ENCODE peak calls at places on chromosomes 12 and 14, in four cellular contexts. B, J, H and C are unnamed samples.
A peak's percentile ranks its signal among the peaks of the same experiment; 100 is the strongest.

GRCh38 chr12:47078733-47079364 is 572 bp upstream of the PCED1B start:
- DNase-seq in B (peak; percentile 37), J (no peak), H (peak; percentile 49), C (no peak)

GRCh38 chr12:77553976-77554619 is 276.6 kb upstream of the NAV3 start:
- DNase-seq in B (no peak), J (no peak), H (no peak), C (no peak)

GRCh38 chr14:52094871-52095270 is 26.0 kb upstream of the NID2 start:
- DNase-seq in B (no peak), J (no peak), H (no peak), C (no peak)

GRCh38 chr12:123546281-123546680 is 12.8 kb upstream of the RILPL1 start:
- DNase-seq in B (peak; percentile 40), J (no peak), H (no peak), C (peak; percentile 72)

GRCh38 chr14:54610051-54610977 is 43.4 kb downstream of the SAMD4A start:
- DNase-seq in B (peak; percentile 75), J (no peak), H (no peak), C (no peak)

GRCh38 chr12:97944576-97944975 is 482.0 kb downstream of the RMST start:
- DNase-seq in B (no peak), J (no peak), H (no peak), C (peak; percentile 78)

GRCh38 chr12:3842517-3842916 is 30.7 kb downstream of the PARP11 start:
- DNase-seq in B (no peak), J (no peak), H (no peak), C (no peak)

GRCh38 chr12:114976959-114977358 is 293.0 kb upstream of the TBX3 start:
- DNase-seq in B (peak; percentile 88), J (no peak), H (no peak), C (peak; percentile 43)

GRCh38 chr14:105748204-105748578 is 221.8 kb downstream of the TMEM121 start:
- DNase-seq in B (no peak), J (no peak), H (no peak), C (no peak)

GRCh38 chr12:53062977-53063707 is 13.3 kb downstream of the TNS2 start:
- DNase-seq in B (no peak), J (no peak), H (no peak), C (no peak)

GRCh38 chr12:26890784-26891183 is 47.0 kb downstream of the INTS13 start:
- DNase-seq in B (no peak), J (no peak), H (no peak), C (no peak)

GRCh38 chr12:84738481-84738972 is 174.1 kb downstream of the SLC6A15 start:
- DNase-seq in B (peak; percentile 43), J (no peak), H (no peak), C (peak; percentile 99)

GRCh38 chr14:102029956-102030355 is 56.9 kb downstream of the HSP90AA1 start:
- DNase-seq in B (peak; percentile 90), J (no peak), H (no peak), C (no peak)

GRCh38 chr14:100237735-100238418 is 1.1 kb upstream of the YY1 start:
- DNase-seq in B (peak; percentile 35), J (no peak), H (peak; percentile 33), C (no peak)

GRCh38 chr14:100305446-100306255 is 593 bp downstream of the SLC25A29 start:
- DNase-seq in B (no peak), J (no peak), H (peak; percentile 34), C (no peak)

GRCh38 chr14:61640834-61641170 is 54.5 kb upstream of the HIF1A start:
- DNase-seq in B (no peak), J (no peak), H (no peak), C (no peak)

GRCh38 chr14:100532916-100533630 is 54.1 kb downstream of the BEGAIN start:
- DNase-seq in B (peak; percentile 30), J (no peak), H (no peak), C (no peak)

GRCh38 chr14:101501341-101501740 is 60.0 kb upstream of the DIO3 start:
- DNase-seq in B (no peak), J (no peak), H (no peak), C (no peak)

GRCh38 chr12:50589650-50590435 is 85.1 kb downstream of the DIP2B start:
- DNase-seq in B (peak; percentile 97), J (no peak), H (peak; percentile 12), C (peak; percentile 79)

GRCh38 chr12:52247622-52248540 is 14.8 kb downstream of the KRT7 start:
- DNase-seq in B (no peak), J (no peak), H (no peak), C (no peak)

GRCh38 chr14:75247286-75247922 is 31.2 kb upstream of the FOS start:
- DNase-seq in B (no peak), J (no peak), H (peak; percentile 87), C (no peak)

GRCh38 chr12:92094751-92095161 is 50.9 kb downstream of the BTG1 start:
- DNase-seq in B (peak; percentile 30), J (no peak), H (no peak), C (no peak)

GRCh38 chr14:59454131-59454530 is 11.0 kb downstream of the GPR135 start:
- DNase-seq in B (peak; percentile 98), J (no peak), H (no peak), C (peak; percentile 87)

GRCh38 chr14:98984719-98985041 is 287.3 kb downstream of the BCL11B start:
- DNase-seq in B (no peak), J (no peak), H (peak; percentile 64), C (no peak)

GRCh38 chr12:126346087-126346486 is 1280.9 kb downstream of the AACS start:
- DNase-seq in B (no peak), J (no peak), H (no peak), C (no peak)

GRCh38 chr12:126338031-126338441 is 1272.8 kb downstream of the AACS start:
- DNase-seq in B (no peak), J (no peak), H (no peak), C (no peak)

GRCh38 chr12:126342866-126343265 is 1277.6 kb downstream of the AACS start:
- DNase-seq in B (no peak), J (no peak), H (no peak), C (no peak)

GRCh38 chr12:126347421-126347820 is 1282.2 kb downstream of the AACS start:
- DNase-seq in B (no peak), J (no peak), H (no peak), C (no peak)

GRCh38 chr12:126343352-126343751 is 1278.1 kb downstream of the AACS start:
- DNase-seq in B (no peak), J (no peak), H (no peak), C (no peak)
- H3K4me3 ChIP-seq in B (no peak overlapping the region), J (no peak overlapping the region), H (no peak overlapping the region), C (no peak overlapping the region)

GRCh38 chr12:131755305-131756113 is 44.6 kb downstream of the SFSWAP start:
- DNase-seq in B (peak; percentile 10), J (no peak), H (peak; percentile 43), C (peak; percentile 30)

GRCh38 chr12:131753757-131754156 is 42.9 kb downstream of the SFSWAP start:
- DNase-seq in B (no peak), J (no peak), H (no peak), C (no peak)

GRCh38 chr12:131752457-131752856 is 41.6 kb downstream of the SFSWAP start:
- DNase-seq in B (no peak), J (no peak), H (no peak), C (no peak)

GRCh38 chr12:131753041-131753440 is 42.2 kb downstream of the SFSWAP start:
- DNase-seq in B (no peak), J (no peak), H (no peak), C (no peak)

GRCh38 chr12:131754184-131754583 is 43.3 kb downstream of the SFSWAP start:
- DNase-seq in B (no peak), J (no peak), H (no peak), C (no peak)
- H3K36me3 ChIP-seq in B (peaks cover 63% of the 10 kb centered on the region), J (peaks cover 6% of the 10 kb centered on the region), H (peaks cover 54% of the 10 kb centered on the region), C (peaks cover 41% of the 10 kb centered on the region)

DNA sequence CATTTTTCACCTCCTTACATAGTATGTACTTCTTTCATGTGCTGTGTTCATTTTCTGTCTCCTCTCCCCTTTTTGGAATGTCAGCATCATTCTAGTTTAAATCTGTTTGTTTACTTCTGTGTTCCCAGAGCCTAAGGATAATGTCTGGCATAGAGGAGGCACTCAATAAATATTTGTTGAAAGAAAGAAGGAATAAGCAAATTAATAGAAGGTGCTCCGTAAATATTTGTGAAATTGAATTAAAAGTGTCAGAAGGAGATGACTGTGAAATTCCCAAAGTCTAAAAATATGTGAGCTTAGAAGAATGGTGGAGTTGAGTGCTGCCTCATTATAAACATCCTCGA is 3.3 kb upstream of the CDKN1B start:
- DNase-seq in B (no peak), J (no peak), H (no peak), C (no peak)
- H3K4me3 ChIP-seq in B (peak overlapping the region; percentile 11), J (peak overlapping the region; percentile 100), H (peak overlapping the region; percentile 96), C (peak overlapping the region; percentile 27)

GRCh38 chr14:69451941-69452340 is 32.6 kb upstream of the PLEKHD1 start:
- DNase-seq in B (no peak), J (no peak), H (no peak), C (no peak)
- H3K36me3 ChIP-seq in B (peaks cover 8% of the 10 kb centered on the region), J (no peaks in the 10 kb centered on the region), H (peaks cover 15% of the 10 kb centered on the region), C (peaks cover 1% of the 10 kb centered on the region)

GRCh38 chr14:50060871-50061663 is 55.3 kb downstream of the VCPKMT start:
- DNase-seq in B (peak; percentile 95), J (no peak), H (no peak), C (peak; percentile 96)

GRCh38 chr14:50059773-50060629 is 56.4 kb downstream of the VCPKMT start:
- DNase-seq in B (no peak), J (no peak), H (no peak), C (no peak)

GRCh38 chr14:50063876-50064420 is 52.4 kb downstream of the VCPKMT start:
- DNase-seq in B (no peak), J (no peak), H (no peak), C (no peak)

GRCh38 chr14:50062438-50063039 is 53.8 kb downstream of the VCPKMT start:
- DNase-seq in B (peak; percentile 83), J (no peak), H (peak; percentile 78), C (peak; percentile 73)

GRCh38 chr14:50061664-50062437 is 54.5 kb downstream of the VCPKMT start:
- DNase-seq in B (peak; percentile 56), J (no peak), H (peak; percentile 67), C (peak; percentile 49)
- H3K4me3 ChIP-seq in B (no peak overlapping the region), J (no peak overlapping the region), H (peak overlapping the region; percentile 61), C (no peak overlapping the region)

GRCh38 chr12:108697905-108698304 is 33.4 kb downstream of the CORO1C start:
- DNase-seq in B (no peak), J (no peak), H (no peak), C (no peak)
- H3K36me3 ChIP-seq in B (peaks cover 31% of the 10 kb centered on the region), J (no peaks in the 10 kb centered on the region), H (no peaks in the 10 kb centered on the region), C (peaks cover 4% of the 10 kb centered on the region)

GRCh38 chr12:14957769-14958168 is 3.6 kb downstream of the ARHGDIB start:
- DNase-seq in B (no peak), J (no peak), H (no peak), C (no peak)
- H3K4me3 ChIP-seq in B (no peak overlapping the region), J (peak overlapping the region; percentile 7), H (peak overlapping the region; percentile 94), C (no peak overlapping the region)